ENCODE peak calls at places on chromosome 7, in four cellular contexts. L, P, Y and O are unnamed samples.

GRCh38 chr7:14691597-14692203 is 210.9 kb downstream of the DGKB start:
- DNase-seq in Y (peak), L (peak), P (peak), O (peak)

GRCh38 chr7:119905495-119905894 is 367.5 kb upstream of the KCND2 start:
- DNase-seq in Y (no peak), P (no peak), L (no peak), O (no peak)

GRCh38 chr7:746074-747061 is 19.3 kb upstream of the PRKAR1B start:
- DNase-seq in L (peak), P (peak), Y (no peak), O (no peak)

GRCh38 chr7:70520604-70521003 is 611.3 kb upstream of the GALNT17 start:
- DNase-seq in Y (peak), L (no peak), P (no peak), O (no peak)

GRCh38 chr7:66500087-66500486 is 128.6 kb upstream of the KCTD7 start:
- DNase-seq in L (no peak), Y (no peak), P (no peak), O (no peak)

GRCh38 chr7:24576171-24577052 is 3.2 kb downstream of the PALS2 start:
- DNase-seq in L (no peak), P (no peak), Y (peak), O (no peak)

GRCh38 chr7:140609646-140610045 is 31.0 kb downstream of the DENND2A start:
- DNase-seq in Y (peak), P (no peak), L (no peak), O (no peak)

GRCh38 chr7:12949060-12950045 is 261.9 kb downstream of the ARL4A start:
- DNase-seq in P (no peak), L (no peak), Y (no peak), O (no peak)

GRCh38 chr7:137195996-137196395 is 147.5 kb downstream of the PTN start:
- DNase-seq in L (no peak), Y (no peak), P (no peak), O (no peak)

GRCh38 chr7:21617916-21618390 is 75.1 kb downstream of the DNAH11 start:
- DNase-seq in Y (peak), P (peak), L (no peak), O (no peak)

GRCh38 chr7:34190299-34190698 is 285.0 kb downstream of the BMPER start:
- DNase-seq in Y (no peak), P (peak), L (peak), O (no peak)

GRCh38 chr7:94974436-94974835 is 67.0 kb downstream of the PPP1R9A start:
- DNase-seq in L (no peak), Y (peak), P (no peak), O (no peak)

GRCh38 chr7:116491887-116492653 is 7.5 kb upstream of the CAV2 start:
- DNase-seq in P (no peak), Y (no peak), L (no peak), O (no peak)

GRCh38 chr7:122212754-122213153 is 68.7 kb upstream of the AASS start:
- DNase-seq in Y (no peak), L (no peak), P (no peak), O (no peak)

GRCh38 chr7:130294314-130294713 is 1.4 kb downstream of the CPA4 start:
- DNase-seq in Y (no peak), P (no peak), L (peak), O (no peak)

GRCh38 chr7:155962191-155962967 is 150.1 kb upstream of the SHH start:
- DNase-seq in P (no peak), Y (peak), L (no peak), O (no peak)

GRCh38 chr7:82729172-82730030 is 285.8 kb upstream of the CACNA2D1 start:
- DNase-seq in L (no peak), Y (peak), P (no peak), O (no peak)

GRCh38 chr7:67209256-67209655 is 212.6 kb downstream of the TYW1 start:
- DNase-seq in L (no peak), Y (no peak), P (no peak), O (no peak)

GRCh38 chr7:137454169-137455166 is 110.9 kb upstream of the PTN start:
- DNase-seq in L (no peak), P (no peak), Y (peak), O (peak)

GRCh38 chr7:116554436-116554835 is 29.6 kb downstream of the CAV1 start:
- DNase-seq in Y (no peak), P (no peak), L (no peak), O (no peak)

GRCh38 chr7:77910124-77910523 is 111.6 kb downstream of the PHTF2 start:
- DNase-seq in P (no peak), L (no peak), Y (no peak), O (no peak)

GRCh38 chr7:5638994-5639393 is 142.5 kb downstream of the RNF216 start:
- DNase-seq in P (peak), Y (peak), L (no peak), O (no peak)

GRCh38 chr7:134710854-134711624 is 64.4 kb downstream of the BPGM start:
- DNase-seq in Y (no peak), L (no peak), P (no peak), O (peak)

GRCh38 chr7:16984346-16984745 is 102.6 kb upstream of the AGR3 start:
- DNase-seq in P (no peak), Y (no peak), L (no peak), O (no peak)

GRCh38 chr7:127713758-127714157 is 61.8 kb downstream of the SND1 start:
- DNase-seq in P (no peak), Y (no peak), L (peak), O (no peak)

GRCh38 chr7:73683916-73684693 is 708 bp downstream of the BUD23 start:
- DNase-seq in L (no peak), P (no peak), Y (no peak), O (no peak)

GRCh38 chr7:105009667-105010537 is 4.1 kb upstream of the KMT2E start:
- DNase-seq in Y (no peak), L (no peak), P (no peak), O (no peak)

GRCh38 chr7:105013283-105013817 is 655 bp upstream of the KMT2E start:
- DNase-seq in Y (peak), P (peak), L (peak), O (peak)

GRCh38 chr7:105012503-105013282 is 1.3 kb upstream of the KMT2E start:
- DNase-seq in L (peak), P (peak), Y (peak), O (peak)

GRCh38 chr7:105011771-105012502 is 2.1 kb upstream of the KMT2E start:
- DNase-seq in P (peak), Y (no peak), L (no peak), O (no peak)

GRCh38 chr7:105010538-105011523 is 3.2 kb upstream of the KMT2E start:
- DNase-seq in Y (no peak), P (no peak), L (no peak), O (no peak)
- H3K4me3 ChIP-seq in Y (peak), P (peak), L (peak), O (peak)

GRCh38 chr7:138684360-138684759 is 16.8 kb downstream of the SVOPL start:
- DNase-seq in Y (peak), P (no peak), L (no peak), O (no peak)

GRCh38 chr7:138679793-138680192 is 21.4 kb downstream of the SVOPL start:
- DNase-seq in Y (no peak), P (no peak), L (no peak), O (no peak)
- H3K27ac ChIP-seq in Y (no peak), P (no peak), L (no peak), O (no peak)

GRCh38 chr7:44196450-44196872 is 4.3 kb upstream of the YKT6 start:
- DNase-seq in P (no peak), L (no peak), Y (peak), O (peak)

GRCh38 chr7:44197487-44197886 is 3.3 kb upstream of the YKT6 start:
- DNase-seq in Y (no peak), P (no peak), L (no peak), O (no peak)

GRCh38 chr7:44200699-44201461 is at the start of gene YKT6:
- DNase-seq in P (peak), Y (peak), L (peak), O (peak)

GRCh38 chr7:44195901-44196300 is 4.9 kb upstream of the YKT6 start:
- DNase-seq in L (no peak), P (no peak), Y (no peak), O (no peak)

DNA sequence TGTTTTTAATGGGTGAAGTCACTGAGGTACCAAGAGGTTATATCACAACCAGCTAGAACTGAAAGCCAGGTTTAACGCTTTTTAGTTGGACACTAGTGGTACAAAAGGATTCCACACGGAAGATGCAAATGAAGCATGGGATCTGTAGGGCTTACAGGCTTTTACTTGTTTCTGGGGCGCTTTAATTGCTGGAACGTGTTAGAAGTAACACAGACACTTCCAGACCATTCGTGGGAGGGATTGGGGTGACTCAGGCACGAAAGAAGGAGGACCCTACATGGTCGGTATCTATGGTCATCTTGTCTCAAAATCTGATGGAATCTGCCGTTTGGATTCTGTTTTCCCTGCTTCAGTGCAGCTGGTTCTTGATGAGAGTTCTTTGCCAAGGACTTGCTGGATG is 1.0 kb downstream of the YKT6 start:
- DNase-seq in P (no peak), Y (peak), L (no peak), O (no peak)
- H3K4me3 ChIP-seq in P (peak), Y (peak), L (peak), O (peak)

GRCh38 chr7:108454674-108455523 is 1.3 kb downstream of the NRCAM start:
- DNase-seq in P (peak), L (peak), Y (no peak), O (no peak)

GRCh38 chr7:108455833-108456677 is at the start of gene NRCAM:
- DNase-seq in Y (no peak), P (peak), L (peak), O (no peak)

GRCh38 chr7:108456845-108457540 is 757 bp upstream of the NRCAM start:
- DNase-seq in L (no peak), Y (no peak), P (no peak), O (no peak)

GRCh38 chr7:108454317-108454673 is 1.9 kb downstream of the NRCAM start:
- DNase-seq in Y (no peak), P (no peak), L (no peak), O (no peak)

DNA sequence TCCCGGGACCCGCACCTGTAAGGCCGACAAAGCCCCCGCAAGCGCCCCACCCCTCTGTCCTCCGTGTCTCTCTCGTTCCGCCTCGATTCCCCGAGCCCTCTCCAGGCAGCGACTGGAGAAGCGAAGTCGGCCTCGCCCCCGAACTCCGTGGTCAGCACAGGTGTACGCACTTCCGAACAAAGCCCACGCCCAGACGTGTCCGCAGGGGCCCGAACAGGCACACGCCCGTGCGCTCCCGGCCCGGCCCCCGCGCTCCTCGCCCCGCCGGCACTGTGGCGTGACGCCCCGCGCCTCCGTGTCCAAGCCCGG is 758 bp downstream of the NRCAM start:
- DNase-seq in L (no peak), Y (no peak), P (peak), O (no peak)
- H3K27ac ChIP-seq in L (peak), Y (no peak), P (no peak), O (no peak)

DNA sequence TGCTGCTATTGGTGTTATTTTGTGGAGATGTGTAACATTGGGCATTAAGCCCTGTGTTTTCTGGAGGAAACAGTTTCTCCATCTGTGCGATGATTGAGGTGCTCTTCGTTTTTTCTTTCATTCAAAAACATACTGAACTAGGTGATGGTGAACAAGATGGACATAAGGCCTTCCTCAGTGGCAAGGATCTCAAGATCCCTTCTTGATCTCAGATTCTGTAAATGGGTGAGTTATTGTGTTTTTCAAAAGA is 759 bp upstream of the ELAPOR2 start:
- DNase-seq in L (no peak), P (no peak), Y (no peak), O (no peak)
- H3K4me3 ChIP-seq in L (peak), P (peak), Y (no peak), O (peak)

DNA sequence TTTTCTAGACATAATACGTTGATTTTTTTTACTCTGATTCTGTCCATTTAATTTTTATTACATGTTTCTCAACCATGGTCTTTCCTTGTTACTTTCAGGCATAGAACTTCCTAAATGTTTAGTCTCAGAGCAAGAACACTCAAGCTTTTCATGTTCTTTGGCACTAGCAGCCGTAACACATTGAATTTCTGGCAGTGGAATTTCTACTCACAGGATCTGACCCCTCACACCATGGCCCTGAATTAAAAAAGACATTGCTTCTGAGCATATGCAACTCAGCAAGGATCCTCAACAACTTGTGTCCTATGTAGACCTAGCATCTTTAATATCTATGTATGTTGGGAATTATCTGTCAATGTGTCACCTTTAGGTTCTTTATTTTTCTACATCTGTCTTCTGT is 23.0 kb downstream of the RPA3 start:
- DNase-seq in Y (no peak), P (no peak), L (no peak), O (no peak)
- H3K27ac ChIP-seq in Y (no peak), P (peak), L (no peak), O (no peak)

GRCh38 chr7:90210925-90211324 is 615 bp upstream of the STEAP2 start:
- DNase-seq in L (no peak), Y (no peak), P (no peak), O (no peak)
- H3K4me3 ChIP-seq in L (peak), Y (peak), P (peak), O (no peak)

GRCh38 chr7:2372724-2373123 is 18.1 kb downstream of the EIF3B start:
- DNase-seq in Y (no peak), P (no peak), L (no peak), O (no peak)

GRCh38 chr7:2373124-2373556 is 18.5 kb downstream of the EIF3B start:
- DNase-seq in L (no peak), P (no peak), Y (no peak), O (no peak)

GRCh38 chr7:2374830-2375728 is 20.5 kb downstream of the EIF3B start:
- DNase-seq in Y (no peak), P (no peak), L (no peak), O (no peak)

GRCh38 chr7:2374401-2374800 is 19.8 kb downstream of the EIF3B start:
- DNase-seq in Y (no peak), P (no peak), L (no peak), O (no peak)

GRCh38 chr7:2373646-2374045 is 19.0 kb downstream of the EIF3B start:
- DNase-seq in Y (no peak), P (no peak), L (no peak), O (no peak)
- H3K27ac ChIP-seq in Y (no peak), P (no peak), L (no peak), O (no peak)

GRCh38 chr7:157684596-157685429 is 348.0 kb downstream of the DNAJB6 start:
- DNase-seq in L (peak), P (no peak), Y (no peak), O (no peak)
- H3K4me3 ChIP-seq in L (peak), P (peak), Y (no peak), O (no peak)

DNA sequence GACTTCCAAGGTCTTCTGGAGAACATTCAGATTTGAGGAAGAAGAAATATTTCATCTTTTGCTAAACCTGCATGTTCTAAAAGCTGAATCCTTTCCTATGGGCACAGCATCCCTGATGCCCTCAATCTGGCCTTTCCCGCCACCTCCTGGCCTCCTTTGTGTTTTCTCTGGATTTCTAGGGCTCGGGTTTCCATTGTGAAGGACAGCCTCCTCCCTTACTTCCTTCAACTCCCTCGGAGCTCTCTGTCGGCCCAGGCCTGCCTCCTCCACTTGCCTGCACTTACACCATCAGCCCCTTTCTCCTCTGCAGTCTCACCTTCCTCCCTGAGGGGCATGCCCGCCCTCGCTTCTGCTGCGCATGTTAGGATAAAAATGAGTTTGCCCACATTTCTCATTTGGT is 75.4 kb downstream of the WIPF3 start:
- DNase-seq in P (no peak), L (no peak), Y (no peak), O (no peak)
- H3K27ac ChIP-seq in P (no peak), L (no peak), Y (no peak), O (no peak)